ENCODE peak calls at places on chromosome 9, in ten cellular contexts. Q, E, H, U, N, T, Z, J, L and W are unnamed samples.

GRCh38 chr9:107940622-107941021 is 451.1 kb upstream of the KLF4 start:
- DNase-seq in Q (no peak), E (no peak), H (no peak), U (no peak), N (no peak), T (no peak), Z (no peak), J (no peak), L (no peak), W (no peak)

GRCh38 chr9:86163503-86163902 is 64.1 kb upstream of the GOLM1 start:
- DNase-seq in Q (no peak), E (no peak), H (no peak), U (no peak), N (no peak), T (no peak), Z (no peak), J (no peak), L (no peak), W (no peak)

GRCh38 chr9:112145886-112146285 is 29.2 kb downstream of the SUSD1 start:
- DNase-seq in Q (peak; percentile 84), E (no peak), H (peak; percentile 91), U (no peak), N (peak; percentile 68), T (no peak), Z (peak; percentile 45), J (peak; percentile 63), L (peak; percentile 65), W (no peak)

GRCh38 chr9:7892975-7893374 is 93.4 kb upstream of the DMAC1 start:
- DNase-seq in Q (no peak), E (no peak), H (no peak), U (no peak), N (no peak), T (no peak), Z (no peak), J (no peak), L (no peak), W (no peak)

GRCh38 chr9:80191108-80191507 is 619.3 kb downstream of the TLE4 start:
- DNase-seq in Q (no peak), E (no peak), H (no peak), U (no peak), N (no peak), T (no peak), Z (peak; percentile 42), J (no peak), L (no peak), W (no peak)

GRCh38 chr9:91207889-91208651 is 153.6 kb downstream of the AUH start:
- DNase-seq in Q (peak; percentile 47), E (no peak), H (no peak), U (peak; percentile 94), N (peak; percentile 72), T (peak; percentile 94), Z (peak; percentile 58), J (no peak), L (no peak), W (peak; percentile 21)

GRCh38 chr9:79686381-79687130 is 114.8 kb downstream of the TLE4 start:
- DNase-seq in Q (no peak), E (no peak), H (peak; percentile 35), U (no peak), N (peak; percentile 88), T (no peak), Z (peak; percentile 99), J (no peak), L (no peak), W (no peak)

GRCh38 chr9:32863291-32863690 is 80.0 kb downstream of the TMEM215 start:
- DNase-seq in Q (no peak), E (no peak), H (no peak), U (no peak), N (no peak), T (no peak), Z (no peak), J (no peak), L (no peak), W (no peak)

GRCh38 chr9:91180240-91180929 is 181.3 kb downstream of the AUH start:
- DNase-seq in Q (no peak), E (no peak), H (no peak), U (no peak), N (no peak), T (no peak), Z (no peak), J (no peak), L (no peak), W (no peak)

GRCh38 chr9:75918909-75919308 is 28.4 kb downstream of the PCSK5 start:
- DNase-seq in Q (peak; percentile 56), E (no peak), H (no peak), U (no peak), N (no peak), T (no peak), Z (no peak), J (no peak), L (no peak), W (no peak)

GRCh38 chr9:116549061-116549664 is 137.9 kb upstream of the TRIM32 start:
- DNase-seq in Q (peak; percentile 94), E (no peak), H (peak; percentile 80), U (no peak), N (peak; percentile 95), T (no peak), Z (peak; percentile 90), J (no peak), L (no peak), W (no peak)

GRCh38 chr9:134634190-134634589 is 7.4 kb upstream of the COL5A1 start:
- DNase-seq in Q (no peak), E (no peak), H (no peak), U (no peak), N (no peak), T (no peak), Z (no peak), J (peak; percentile 7), L (no peak), W (no peak)

GRCh38 chr9:128892223-128892892 is 10.4 kb downstream of the LRRC8A start:
- DNase-seq in Q (peak; percentile 94), E (no peak), H (peak; percentile 89), U (no peak), N (peak; percentile 97), T (no peak), Z (peak; percentile 80), J (no peak), L (no peak), W (peak; percentile 82)

GRCh38 chr9:125888220-125888619 is 141.0 kb downstream of the PBX3 start:
- DNase-seq in Q (no peak), E (peak; percentile 75), H (no peak), U (no peak), N (peak; percentile 70), T (no peak), Z (peak; percentile 69), J (no peak), L (no peak), W (no peak)

GRCh38 chr9:78296893-78297671 is at the start of gene PSAT1:
- DNase-seq in Q (peak; percentile 94), E (peak; percentile 97), H (peak; percentile 94), U (peak; percentile 98), N (peak; percentile 96), T (peak; percentile 93), Z (peak; percentile 96), J (peak; percentile 97), L (peak; percentile 98), W (peak; percentile 96)
- TF ChIP-seq CTCF in Q (no peak), E (peak; percentile 13), H (no peak), U (peak; percentile 34), N (peak; percentile 32), T (no peak), Z (no peak), J (no peak), L (no peak), W (no peak)

DNA sequence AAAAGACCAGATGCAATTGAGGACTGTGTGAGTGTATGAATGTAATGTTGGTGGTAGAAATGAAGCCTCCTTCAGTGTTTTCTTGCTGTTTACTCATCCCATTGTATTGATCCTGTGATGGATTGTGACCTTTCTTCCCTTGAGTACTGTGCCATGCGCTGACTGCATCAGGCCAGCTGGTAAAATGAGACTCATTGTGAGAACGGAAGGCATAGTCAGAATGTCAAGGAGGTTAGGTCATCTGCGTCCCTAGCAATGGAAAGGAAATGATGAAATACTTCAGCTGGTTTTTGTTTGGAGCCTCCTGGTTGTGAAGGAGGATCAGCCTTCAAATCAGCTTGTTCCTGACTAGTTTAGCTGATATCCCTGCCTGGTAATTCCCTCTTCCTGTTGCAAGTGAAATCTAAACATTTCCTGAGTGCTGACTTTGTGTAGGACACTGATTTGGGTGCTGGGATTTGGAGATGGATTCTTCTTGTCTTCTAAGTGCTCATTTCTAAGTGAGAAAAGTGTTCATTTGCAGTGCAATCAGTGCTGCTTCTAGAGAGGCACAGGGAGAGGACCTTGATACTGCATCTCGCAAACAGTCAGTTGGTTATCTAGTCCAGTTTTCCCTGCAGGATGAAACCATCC is 35.5 kb downstream of the TNFSF8 start:
- DNase-seq in Q (peak; percentile 88), E (no peak), H (peak; percentile 82), U (peak; percentile 56), N (peak; percentile 88), T (no peak), Z (peak; percentile 97), J (peak; percentile 34), L (peak; percentile 62), W (peak; percentile 99)
- H2AFZ ChIP-seq in Q (peak overlapping the region; percentile 53), E (peak overlapping the region; percentile 15), H (no peak overlapping the region), U (peak overlapping the region; percentile 94), N (peak overlapping the region; percentile 65), T (no peak overlapping the region), Z (no peak overlapping the region), J (no peak overlapping the region), L (peak overlapping the region; percentile 48), W (no peak overlapping the region)

GRCh38 chr9:109440117-109440515 is 58.0 kb downstream of the PTPN3 start:
- DNase-seq in Q (no peak), E (no peak), H (no peak), U (no peak), N (no peak), T (no peak), Z (no peak), J (no peak), L (no peak), W (no peak)

GRCh38 chr9:109442716-109443115 is 55.4 kb downstream of the PTPN3 start:
- DNase-seq in Q (peak; percentile 55), E (no peak), H (peak; percentile 36), U (no peak), N (peak; percentile 84), T (no peak), Z (no peak), J (no peak), L (no peak), W (no peak)

GRCh38 chr9:109440797-109441287 is 57.3 kb downstream of the PTPN3 start:
- DNase-seq in Q (peak; percentile 76), E (peak; percentile 79), H (peak; percentile 80), U (peak; percentile 54), N (peak; percentile 77), T (peak; percentile 85), Z (peak; percentile 79), J (peak; percentile 74), L (peak; percentile 95), W (peak; percentile 74)

GRCh38 chr9:109439378-109440116 is 58.6 kb downstream of the PTPN3 start:
- DNase-seq in Q (no peak), E (no peak), H (no peak), U (no peak), N (no peak), T (no peak), Z (no peak), J (no peak), L (no peak), W (no peak)

GRCh38 chr9:109441296-109441695 is 56.8 kb downstream of the PTPN3 start:
- DNase-seq in Q (no peak), E (peak; percentile 34), H (no peak), U (no peak), N (no peak), T (no peak), Z (no peak), J (peak; percentile 62), L (peak; percentile 79), W (no peak)
- TF ChIP-seq CTCF in Q (no peak), E (no peak), H (no peak), U (no peak), N (peak; percentile 46), T (peak; percentile 16), Z (peak; percentile 24), J (peak; percentile 32), L (peak; percentile 58), W (peak; percentile 19)

GRCh38 chr9:120892748-120893584 is 16.0 kb upstream of the PHF19 start:
- DNase-seq in Q (peak; percentile 76), E (no peak), H (peak; percentile 85), U (peak; percentile 97), N (peak; percentile 91), T (peak; percentile 96), Z (peak; percentile 89), J (no peak), L (no peak), W (peak; percentile 96)
- H2AFZ ChIP-seq in Q (no peak overlapping the region), E (no peak overlapping the region), H (no peak overlapping the region), U (peak overlapping the region; percentile 19), N (no peak overlapping the region), T (no peak overlapping the region), Z (no peak overlapping the region), J (no peak overlapping the region), L (no peak overlapping the region), W (no peak overlapping the region)